ENCODE peak calls at places on chromosomes 4 and X, in six cellular contexts. One of them, this sample, is unnamed. For H3K4me1, the result is how much of the 10 kb centered on the place peaks cover.

GRCh38 chr4:81698536-81698935 is 226.8 kb upstream of the RASGEF1B start:
- DNase-seq in sigmoid colon: no peak
- DNase-seq in K562: no peak
- DNase-seq in A549: no peak
- DNase-seq in ovary: no peak
- DNase-seq in stomach: no peak
- DNase-seq in this sample: no peak

GRCh38 chrX:39795591-39795990 is 302.2 kb downstream of the BCOR start:
- DNase-seq in ovary: no peak
- DNase-seq in sigmoid colon: no peak
- DNase-seq in stomach: no peak
- DNase-seq in A549: no peak
- DNase-seq in K562: no peak
- DNase-seq in this sample: no peak

GRCh38 chr4:74934016-74934821 is 1.3 kb downstream of the PARM1 start:
- DNase-seq in A549: no peak
- DNase-seq in ovary: no peak
- DNase-seq in stomach: peak
- DNase-seq in sigmoid colon: no peak
- DNase-seq in K562: no peak
- DNase-seq in this sample: no peak

GRCh38 chrX:9573282-9574106 is 108.6 kb downstream of the TBL1X start:
- DNase-seq in sigmoid colon: no peak
- DNase-seq in A549: no peak
- DNase-seq in ovary: no peak
- DNase-seq in K562: no peak
- DNase-seq in stomach: no peak
- DNase-seq in this sample: no peak

GRCh38 chr4:115332078-115332477 is 218.7 kb upstream of the NDST4 start:
- DNase-seq in ovary: no peak
- DNase-seq in A549: no peak
- DNase-seq in K562: no peak
- DNase-seq in stomach: no peak
- DNase-seq in sigmoid colon: no peak
- DNase-seq in this sample: no peak

GRCh38 chr4:72302981-72303704 is 265.9 kb downstream of the ADAMTS3 start:
- DNase-seq in A549: peak
- DNase-seq in sigmoid colon: no peak
- DNase-seq in K562: peak
- DNase-seq in stomach: peak
- DNase-seq in ovary: peak
- DNase-seq in this sample: peak

GRCh38 chr4:123844374-123844773 is 447.8 kb downstream of the SPRY1 start:
- DNase-seq in ovary: no peak
- DNase-seq in K562: no peak
- DNase-seq in sigmoid colon: no peak
- DNase-seq in stomach: no peak
- DNase-seq in A549: no peak
- DNase-seq in this sample: no peak

GRCh38 chr4:188031751-188032150 is 36.2 kb downstream of the ZFP42 start:
- DNase-seq in ovary: no peak
- DNase-seq in K562: no peak
- DNase-seq in stomach: no peak
- DNase-seq in sigmoid colon: no peak
- DNase-seq in A549: no peak
- DNase-seq in this sample: no peak

GRCh38 chr4:110058677-110059076 is 139.7 kb downstream of the ELOVL6 start:
- DNase-seq in A549: no peak
- DNase-seq in ovary: no peak
- DNase-seq in K562: no peak
- DNase-seq in sigmoid colon: no peak
- DNase-seq in stomach: no peak
- DNase-seq in this sample: no peak

GRCh38 chr4:7912826-7913225 is 26.8 kb downstream of the AFAP1 start:
- DNase-seq in ovary: no peak
- DNase-seq in K562: no peak
- DNase-seq in A549: no peak
- DNase-seq in sigmoid colon: no peak
- DNase-seq in stomach: no peak
- DNase-seq in this sample: no peak

GRCh38 chr4:7909966-7910720 is 29.5 kb downstream of the AFAP1 start:
- DNase-seq in sigmoid colon: peak
- DNase-seq in stomach: no peak
- DNase-seq in A549: no peak
- DNase-seq in ovary: peak
- DNase-seq in K562: no peak
- DNase-seq in this sample: no peak

GRCh38 chr4:7910721-7911015 is 29.0 kb downstream of the AFAP1 start:
- DNase-seq in K562: no peak
- DNase-seq in stomach: no peak
- DNase-seq in ovary: no peak
- DNase-seq in sigmoid colon: no peak
- DNase-seq in A549: no peak
- DNase-seq in this sample: no peak

GRCh38 chr4:7909463-7909862 is 30.2 kb downstream of the AFAP1 start:
- DNase-seq in stomach: no peak
- DNase-seq in sigmoid colon: no peak
- DNase-seq in K562: no peak
- DNase-seq in ovary: no peak
- DNase-seq in A549: no peak
- DNase-seq in this sample: no peak

GRCh38 chr4:7911044-7911578 is 28.6 kb downstream of the AFAP1 start:
- DNase-seq in ovary: peak
- DNase-seq in A549: peak
- DNase-seq in K562: no peak
- DNase-seq in stomach: no peak
- DNase-seq in sigmoid colon: peak
- DNase-seq in this sample: no peak
- H3K27ac ChIP-seq in ovary: no peak
- H3K27ac ChIP-seq in A549: peak
- H3K27ac ChIP-seq in K562: no peak
- H3K27ac ChIP-seq in stomach: peak
- H3K27ac ChIP-seq in sigmoid colon: peak
- H3K27ac ChIP-seq in this sample: peak

DNA sequence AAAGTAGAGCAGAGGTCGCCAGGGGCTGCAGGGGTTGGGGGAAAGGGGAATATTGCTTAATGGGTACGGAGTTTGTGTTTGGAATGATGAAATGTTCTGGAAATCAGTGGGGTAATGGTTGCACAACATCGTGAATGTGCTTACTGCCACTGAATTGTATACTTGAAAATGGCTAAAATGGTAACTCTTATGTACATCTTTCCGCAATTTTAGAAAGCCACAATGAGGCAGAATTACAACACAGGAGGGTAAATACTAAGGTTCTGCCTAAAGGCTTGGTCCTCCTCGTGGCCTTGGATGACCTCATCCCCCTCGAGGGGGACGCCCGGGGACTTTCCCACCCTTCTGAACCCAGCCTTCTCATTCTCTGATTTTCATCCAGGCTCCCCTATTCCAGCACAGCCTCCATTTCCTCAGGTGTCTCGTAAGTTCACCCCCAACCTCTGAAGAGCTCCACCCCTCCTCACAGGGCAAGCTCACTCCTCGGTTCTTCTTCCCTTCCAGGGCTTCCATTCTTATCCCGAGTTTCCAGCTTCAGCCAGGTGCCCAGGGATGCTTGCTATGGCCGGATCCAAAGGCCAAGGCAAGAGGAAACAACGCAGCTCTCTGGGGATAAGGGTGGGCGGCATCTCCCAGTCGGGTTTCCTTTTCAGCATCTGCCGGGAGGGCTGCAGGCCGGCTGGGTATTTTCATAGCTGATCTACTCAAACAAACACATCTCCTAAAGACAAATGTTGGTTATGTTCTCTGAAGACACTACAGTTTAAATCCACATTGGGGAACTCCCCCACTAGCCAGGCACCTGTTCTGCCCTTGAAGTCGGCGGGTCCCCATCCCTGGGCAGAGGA is 71.3 kb upstream of the ACSL1 start:
- DNase-seq in stomach: no peak
- DNase-seq in A549: no peak
- DNase-seq in ovary: no peak
- DNase-seq in sigmoid colon: no peak
- DNase-seq in K562: no peak
- DNase-seq in this sample: no peak
- TF ChIP-seq EP300 in stomach: no peak
- TF ChIP-seq EP300 in A549: no peak
- TF ChIP-seq EP300 in ovary: peak
- TF ChIP-seq EP300 in sigmoid colon: peak
- TF ChIP-seq EP300 in K562: no peak
- TF ChIP-seq EP300 in this sample: peak

GRCh38 chr4:153517159-153517558 is 51.0 kb downstream of the TMEM131L start:
- DNase-seq in stomach: no peak
- DNase-seq in A549: no peak
- DNase-seq in ovary: no peak
- DNase-seq in K562: no peak
- DNase-seq in sigmoid colon: no peak
- DNase-seq in this sample: no peak

GRCh38 chr4:153519677-153520076 is 53.5 kb downstream of the TMEM131L start:
- DNase-seq in K562: no peak
- DNase-seq in ovary: no peak
- DNase-seq in stomach: no peak
- DNase-seq in sigmoid colon: no peak
- DNase-seq in A549: no peak
- DNase-seq in this sample: no peak

GRCh38 chr4:153520227-153520626 is 54.1 kb downstream of the TMEM131L start:
- DNase-seq in stomach: no peak
- DNase-seq in A549: no peak
- DNase-seq in ovary: no peak
- DNase-seq in sigmoid colon: no peak
- DNase-seq in K562: no peak
- DNase-seq in this sample: no peak

GRCh38 chr4:153518637-153519384 is 52.7 kb downstream of the TMEM131L start:
- DNase-seq in sigmoid colon: no peak
- DNase-seq in ovary: no peak
- DNase-seq in K562: no peak
- DNase-seq in stomach: peak
- DNase-seq in A549: no peak
- DNase-seq in this sample: no peak

GRCh38 chr4:153518001-153518400 is 51.8 kb downstream of the TMEM131L start:
- DNase-seq in stomach: peak
- DNase-seq in sigmoid colon: no peak
- DNase-seq in A549: no peak
- DNase-seq in ovary: no peak
- DNase-seq in K562: no peak
- DNase-seq in this sample: no peak
- H3K4me1 ChIP-seq in stomach: half or more
- H3K4me1 ChIP-seq in sigmoid colon: under half
- H3K4me1 ChIP-seq in A549: under half
- H3K4me1 ChIP-seq in ovary: under half
- H3K4me1 ChIP-seq in K562: under half
- H3K4me1 ChIP-seq in this sample: under half

DNA sequence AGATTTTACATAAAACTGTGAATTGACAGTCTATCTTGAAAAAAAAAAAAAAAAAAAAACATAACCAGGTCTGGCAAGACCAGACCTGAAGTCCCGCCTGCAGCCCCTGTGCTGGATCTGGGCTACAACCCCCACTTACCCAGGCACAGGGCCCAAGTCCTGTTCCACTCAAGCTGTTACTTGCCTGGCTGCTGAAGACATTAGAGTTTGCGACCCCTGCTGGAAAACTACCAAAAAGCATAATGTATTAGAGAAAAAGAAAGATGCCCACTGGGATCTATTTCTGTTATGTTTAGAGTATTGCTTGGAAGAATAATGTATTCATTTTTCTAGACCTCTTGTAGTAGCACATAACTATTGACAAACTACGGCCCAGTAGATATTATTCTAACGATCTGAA is 4.7 kb downstream of the HS3ST1 start:
- DNase-seq in K562: peak
- DNase-seq in A549: peak
- DNase-seq in stomach: no peak
- DNase-seq in sigmoid colon: no peak
- DNase-seq in ovary: peak
- DNase-seq in this sample: peak
- H3K27ac ChIP-seq in K562: no peak
- H3K27ac ChIP-seq in A549: no peak
- H3K27ac ChIP-seq in stomach: no peak
- H3K27ac ChIP-seq in sigmoid colon: no peak
- H3K27ac ChIP-seq in ovary: peak
- H3K27ac ChIP-seq in this sample: no peak

GRCh38 chr4:15938640-15939039 is at the start of gene FGFBP1:
- DNase-seq in sigmoid colon: no peak
- DNase-seq in A549: no peak
- DNase-seq in K562: no peak
- DNase-seq in stomach: no peak
- DNase-seq in ovary: no peak
- DNase-seq in this sample: no peak

GRCh38 chr4:15936495-15936894 is 2.0 kb downstream of the FGFBP1 start:
- DNase-seq in sigmoid colon: no peak
- DNase-seq in stomach: peak
- DNase-seq in A549: no peak
- DNase-seq in ovary: no peak
- DNase-seq in K562: no peak
- DNase-seq in this sample: no peak

GRCh38 chr4:15934259-15934658 is 4.3 kb downstream of the FGFBP1 start:
- DNase-seq in stomach: no peak
- DNase-seq in ovary: no peak
- DNase-seq in K562: no peak
- DNase-seq in A549: no peak
- DNase-seq in sigmoid colon: no peak
- DNase-seq in this sample: no peak

GRCh38 chr4:15935504-15936392 is 2.8 kb downstream of the FGFBP1 start:
- DNase-seq in stomach: no peak
- DNase-seq in A549: no peak
- DNase-seq in sigmoid colon: no peak
- DNase-seq in K562: no peak
- DNase-seq in ovary: no peak
- DNase-seq in this sample: no peak

GRCh38 chr4:15938182-15938581 is 358 bp downstream of the FGFBP1 start:
- DNase-seq in stomach: peak
- DNase-seq in A549: peak
- DNase-seq in K562: no peak
- DNase-seq in ovary: no peak
- DNase-seq in sigmoid colon: no peak
- DNase-seq in this sample: no peak
- TF ChIP-seq EP300 in stomach: no peak
- TF ChIP-seq EP300 in A549: no peak
- TF ChIP-seq EP300 in K562: no peak
- TF ChIP-seq EP300 in ovary: no peak
- TF ChIP-seq EP300 in sigmoid colon: no peak
- TF ChIP-seq EP300 in this sample: no peak

DNA sequence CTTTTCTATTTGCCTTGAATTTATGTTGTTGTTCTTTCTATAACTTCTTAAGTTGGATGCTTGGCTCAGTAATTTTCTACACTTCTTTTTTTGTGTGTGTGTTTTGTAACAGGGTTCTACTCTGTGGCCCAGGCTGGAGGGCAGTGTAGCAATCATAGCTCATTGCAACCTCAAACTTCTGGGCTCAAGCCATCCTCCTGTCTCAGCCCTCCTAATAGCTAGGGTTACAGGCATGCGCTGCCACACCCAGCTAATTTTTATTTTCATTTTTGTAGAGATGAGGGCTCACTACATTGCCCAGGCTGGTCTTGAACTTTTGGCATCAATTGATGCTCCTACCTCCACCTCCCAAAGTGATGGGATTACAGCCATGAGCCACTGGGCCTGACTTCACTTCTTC is 20.7 kb upstream of the UCHL1 start:
- DNase-seq in sigmoid colon: no peak
- DNase-seq in A549: no peak
- DNase-seq in stomach: no peak
- DNase-seq in K562: no peak
- DNase-seq in ovary: no peak
- DNase-seq in this sample: no peak
- H3K4me1 ChIP-seq in sigmoid colon: under half
- H3K4me1 ChIP-seq in A549: under half
- H3K4me1 ChIP-seq in stomach: under half
- H3K4me1 ChIP-seq in K562: under half
- H3K4me1 ChIP-seq in ovary: under half
- H3K4me1 ChIP-seq in this sample: under half

GRCh38 chr4:163610642-163611041 is 116.2 kb downstream of the TMA16 start:
- DNase-seq in sigmoid colon: no peak
- DNase-seq in A549: no peak
- DNase-seq in stomach: no peak
- DNase-seq in K562: no peak
- DNase-seq in ovary: no peak
- DNase-seq in this sample: no peak
- H3K27ac ChIP-seq in sigmoid colon: no peak
- H3K27ac ChIP-seq in A549: no peak
- H3K27ac ChIP-seq in stomach: no peak
- H3K27ac ChIP-seq in K562: no peak
- H3K27ac ChIP-seq in ovary: no peak
- H3K27ac ChIP-seq in this sample: peak

This sample was measured in tibial nerve.